ENCODE peak calls at places on chromosomes 2 and 18, in four cellular contexts. B is fibroblast of gingiva, R is NCI-H146, A is spleen. L is an unnamed sample.

GRCh38 chr2:234258562-234259141 is 208.2 kb downstream of the SPP2 start:
- DNase-seq in B (peak), R (no peak), A (no peak), L (no peak)

GRCh38 chr18:11689031-11689971 is at the start of gene GNAL:
- DNase-seq in B (peak), R (peak), A (peak), L (peak)

GRCh38 chr2:85112906-85113625 is 20.1 kb upstream of the TCF7L1 start:
- DNase-seq in B (peak), R (no peak), A (no peak), L (no peak)

GRCh38 chr2:98931596-98931995 is 4.4 kb downstream of the CRACDL start:
- DNase-seq in B (no peak), R (no peak), A (no peak), L (no peak)

GRCh38 chr2:221422516-221423211 is 149.4 kb downstream of the EPHA4 start:
- DNase-seq in B (no peak), R (no peak), A (no peak), L (no peak)

GRCh38 chr2:30240162-30240696 is 8.9 kb downstream of the LBH start:
- DNase-seq in B (no peak), R (no peak), A (no peak), L (no peak)

GRCh38 chr2:118010470-118010869 is 3.4 kb downstream of the CCDC93 start:
- DNase-seq in B (no peak), R (no peak), A (no peak), L (no peak)

GRCh38 chr2:40540026-40540425 is 88.1 kb upstream of the SLC8A1 start:
- DNase-seq in B (no peak), R (peak), A (no peak), L (no peak)

GRCh38 chr18:28063181-28063790 is 113.6 kb downstream of the CDH2 start:
- DNase-seq in B (no peak), R (no peak), A (no peak), L (no peak)

GRCh38 chr2:61055557-61055956 is 10.1 kb upstream of the SANBR start:
- DNase-seq in B (peak), R (no peak), A (no peak), L (no peak)

GRCh38 chr2:121810959-121811853 is 55.8 kb downstream of the TSN start:
- DNase-seq in B (peak), R (peak), A (peak), L (peak)

GRCh38 chr2:173448938-173449471 is 94.3 kb downstream of the CDCA7 start:
- DNase-seq in B (peak), R (peak), A (peak), L (peak)

GRCh38 chr18:58541789-58542425 is 87.0 kb downstream of the ALPK2 start:
- DNase-seq in B (peak), R (no peak), A (no peak), L (peak)

GRCh38 chr2:232577841-232578240 is 27.4 kb downstream of the EIF4E2 start:
- DNase-seq in B (no peak), R (no peak), A (no peak), L (no peak)

GRCh38 chr2:189299974-189300373 is 120.4 kb upstream of the COL5A2 start:
- DNase-seq in B (no peak), R (no peak), A (no peak), L (no peak)

GRCh38 chr18:74493689-74494088 is 2.5 kb upstream of the CNDP2 start:
- DNase-seq in B (peak), R (peak), A (no peak), L (peak)

GRCh38 chr2:47520302-47520630 is 117.3 kb downstream of the MSH2 start:
- DNase-seq in B (no peak), R (no peak), A (no peak), L (no peak)

GRCh38 chr2:98608962-98609604 is 694 bp downstream of the UNC50 start:
- DNase-seq in B (peak), R (no peak), A (peak), L (peak)

GRCh38 chr2:45974762-45975408 is 322.3 kb upstream of the EPAS1 start:
- DNase-seq in B (no peak), R (no peak), A (no peak), L (peak)